ENCODE peak calls at places on chromosomes 1 and 21, in four cellular contexts. H, I, G and W are unnamed samples.
A peak's percentile ranks its signal among the peaks of the same experiment; 100 is the strongest.

GRCh38 chr1:205446828-205447227 is 9.0 kb downstream of the BLACAT1 start:
- DNase-seq in H (no peak), I (no peak), G (no peak), W (no peak)

GRCh38 chr1:167412072-167412471 is 106.3 kb downstream of the CD247 start:
- DNase-seq in H (no peak), I (no peak), G (no peak), W (no peak)

GRCh38 chr1:40662864-40663263 is 2.6 kb downstream of the RIMS3 start:
- DNase-seq in H (no peak), I (no peak), G (no peak), W (no peak)

GRCh38 chr1:18190598-18190997 is 83.0 kb downstream of the IGSF21 start:
- DNase-seq in H (no peak), I (no peak), G (no peak), W (no peak)

GRCh38 chr1:100183370-100183769 is 5.3 kb upstream of the LRRC39 start:
- DNase-seq in H (no peak), I (no peak), G (no peak), W (no peak)

GRCh38 chr1:44827197-44828002 is 15.7 kb downstream of the PTCH2 start:
- DNase-seq in H (peak; percentile 38), I (no peak), G (no peak), W (peak; percentile 84)

GRCh38 chr1:42957880-42958487 is 684 bp downstream of the SLC2A1 start:
- DNase-seq in H (peak; percentile 95), I (no peak), G (peak; percentile 77), W (no peak)

GRCh38 chr1:41238311-41239094 is 3.6 kb downstream of the SCMH1 start:
- DNase-seq in H (peak; percentile 65), I (no peak), G (no peak), W (peak; percentile 77)

GRCh38 chr1:205746757-205747412 is 3.1 kb downstream of the NUCKS1 start:
- DNase-seq in H (no peak), I (no peak), G (no peak), W (no peak)

GRCh38 chr21:15732290-15732995 is 2.7 kb downstream of the USP25 start:
- DNase-seq in H (no peak), I (peak; percentile 22), G (no peak), W (peak; percentile 55)

GRCh38 chr1:31248276-31248675 is 8.6 kb upstream of the NKAIN1 start:
- DNase-seq in H (no peak), I (no peak), G (no peak), W (no peak)

GRCh38 chr1:200301152-200301551 is 108.7 kb downstream of the ZNF281 start:
- DNase-seq in H (no peak), I (no peak), G (no peak), W (no peak)

GRCh38 chr1:200302192-200302892 is 107.5 kb downstream of the ZNF281 start:
- DNase-seq in H (no peak), I (no peak), G (no peak), W (no peak)

GRCh38 chr1:200302893-200303250 is 107.0 kb downstream of the ZNF281 start:
- DNase-seq in H (no peak), I (no peak), G (no peak), W (no peak)

GRCh38 chr1:200298242-200298641 is 111.6 kb downstream of the ZNF281 start:
- DNase-seq in H (no peak), I (no peak), G (no peak), W (no peak)

GRCh38 chr1:200299571-200299970 is 110.3 kb downstream of the ZNF281 start:
- DNase-seq in H (no peak), I (no peak), G (no peak), W (no peak)
- TF ChIP-seq EP300 in H (no peak), I (no peak), G (no peak), W (no peak)

GRCh38 chr1:234720709-234721436 is 110.9 kb upstream of the IRF2BP2 start:
- DNase-seq in H (no peak), I (no peak), G (peak; percentile 73), W (no peak)

GRCh38 chr1:234722267-234722704 is 112.3 kb upstream of the IRF2BP2 start:
- DNase-seq in H (no peak), I (no peak), G (peak; percentile 73), W (no peak)

GRCh38 chr1:234721476-234722266 is 111.7 kb upstream of the IRF2BP2 start:
- DNase-seq in H (no peak), I (peak; percentile 93), G (peak; percentile 92), W (peak; percentile 97)

GRCh38 chr1:234718509-234719453 is 108.8 kb upstream of the IRF2BP2 start:
- DNase-seq in H (no peak), I (no peak), G (peak; percentile 32), W (peak; percentile 82)

GRCh38 chr1:234719454-234720258 is 109.7 kb upstream of the IRF2BP2 start:
- DNase-seq in H (no peak), I (no peak), G (peak; percentile 58), W (peak; percentile 91)
- TF ChIP-seq EP300 in H (no peak), I (peak; percentile 38), G (peak; percentile 15), W (no peak)

GRCh38 chr1:66596191-66596590 is 62.2 kb downstream of the SGIP1 start:
- DNase-seq in H (no peak), I (no peak), G (no peak), W (no peak)
- TF ChIP-seq EP300 in H (no peak), I (no peak), G (no peak), W (no peak)

GRCh38 chr1:66206563-66207154 is 327.3 kb upstream of the SGIP1 start:
- DNase-seq in H (no peak), I (no peak), G (no peak), W (no peak)
- TF ChIP-seq EP300 in H (no peak), I (no peak), G (no peak), W (no peak)

GRCh38 chr1:56638248-56638647 is 6.9 kb upstream of the PRKAA2 start:
- DNase-seq in H (no peak), I (no peak), G (no peak), W (no peak)
- TF ChIP-seq EP300 in H (no peak), I (no peak), G (no peak), W (no peak)

GRCh38 chr21:14688412-14688811 is 142.3 kb upstream of the SAMSN1 start:
- DNase-seq in H (no peak), I (no peak), G (no peak), W (no peak)

GRCh38 chr21:14685568-14685967 is 139.5 kb upstream of the SAMSN1 start:
- DNase-seq in H (no peak), I (no peak), G (no peak), W (no peak)

GRCh38 chr21:14684071-14684470 is 138.0 kb upstream of the SAMSN1 start:
- DNase-seq in H (no peak), I (no peak), G (no peak), W (no peak)

GRCh38 chr21:14687277-14687642 is 141.1 kb upstream of the SAMSN1 start:
- DNase-seq in H (no peak), I (no peak), G (no peak), W (no peak)

DNA sequence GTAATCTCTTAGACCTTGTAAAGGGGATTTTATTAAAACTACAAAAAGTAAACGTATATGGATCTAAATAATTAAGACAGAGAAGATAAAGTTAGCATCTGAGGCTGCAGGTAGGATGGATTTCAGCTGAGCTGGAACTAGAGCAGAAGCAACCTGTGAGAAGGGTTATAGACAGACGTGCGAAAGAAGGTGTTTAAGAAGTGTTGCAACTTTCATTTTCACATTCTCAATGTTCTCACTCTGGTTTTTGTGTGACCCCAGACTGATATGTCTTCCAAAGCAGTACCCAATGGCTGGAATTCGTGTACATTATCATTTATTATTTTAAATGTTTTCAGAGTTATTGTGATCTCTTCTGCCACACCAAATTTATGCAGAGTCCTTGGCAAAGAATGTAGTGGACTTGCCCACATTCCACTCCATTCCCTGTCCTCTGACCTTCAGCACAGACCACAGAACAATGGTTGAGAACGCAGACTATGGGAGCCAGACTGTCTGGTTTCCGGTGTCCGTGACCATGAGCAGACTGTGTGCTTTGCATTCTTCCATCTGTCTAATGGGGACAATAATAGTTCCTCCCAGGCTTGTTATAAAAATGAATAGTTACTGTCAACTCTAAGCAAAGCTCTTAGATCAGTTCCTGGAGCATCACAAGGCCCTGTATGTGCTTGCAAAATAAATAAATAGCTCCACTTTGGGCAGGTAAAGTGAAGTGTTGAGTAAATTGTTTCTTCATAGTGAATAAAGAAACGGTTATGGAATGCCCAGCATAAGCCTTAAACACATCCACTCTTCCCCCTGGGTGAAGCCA is 140.6 kb upstream of the SAMSN1 start:
- DNase-seq in H (no peak), I (no peak), G (no peak), W (no peak)
- TF ChIP-seq EP300 in H (no peak), I (no peak), G (no peak), W (no peak)

GRCh38 chr1:16173447-16174260 is 17.8 kb upstream of the EPHA2 start:
- DNase-seq in H (peak; percentile 48), I (no peak), G (no peak), W (no peak)

GRCh38 chr1:16177306-16177705 is 21.4 kb upstream of the EPHA2 start:
- DNase-seq in H (no peak), I (no peak), G (no peak), W (no peak)

GRCh38 chr1:16174261-16174871 is 18.5 kb upstream of the EPHA2 start:
- DNase-seq in H (no peak), I (no peak), G (no peak), W (no peak)

GRCh38 chr1:16174886-16175598 is 19.2 kb upstream of the EPHA2 start:
- DNase-seq in H (no peak), I (no peak), G (no peak), W (no peak)

GRCh38 chr1:16175610-16176553 is 20.0 kb upstream of the EPHA2 start:
- DNase-seq in H (peak; percentile 61), I (peak; percentile 84), G (peak; percentile 97), W (no peak)
- TF ChIP-seq EP300 in H (peak; percentile 24), I (peak; percentile 81), G (no peak), W (no peak)

GRCh38 chr1:113094506-113094905 is 21.5 kb downstream of the LRIG2 start:
- DNase-seq in H (no peak), I (no peak), G (no peak), W (no peak)

GRCh38 chr1:113086551-113086950 is 13.6 kb downstream of the LRIG2 start:
- DNase-seq in H (no peak), I (no peak), G (no peak), W (no peak)

GRCh38 chr1:113090051-113090450 is 17.1 kb downstream of the LRIG2 start:
- DNase-seq in H (no peak), I (no peak), G (no peak), W (no peak)

GRCh38 chr1:113091988-113092602 is 19.1 kb downstream of the LRIG2 start:
- DNase-seq in H (no peak), I (no peak), G (no peak), W (peak; percentile 9)

DNA sequence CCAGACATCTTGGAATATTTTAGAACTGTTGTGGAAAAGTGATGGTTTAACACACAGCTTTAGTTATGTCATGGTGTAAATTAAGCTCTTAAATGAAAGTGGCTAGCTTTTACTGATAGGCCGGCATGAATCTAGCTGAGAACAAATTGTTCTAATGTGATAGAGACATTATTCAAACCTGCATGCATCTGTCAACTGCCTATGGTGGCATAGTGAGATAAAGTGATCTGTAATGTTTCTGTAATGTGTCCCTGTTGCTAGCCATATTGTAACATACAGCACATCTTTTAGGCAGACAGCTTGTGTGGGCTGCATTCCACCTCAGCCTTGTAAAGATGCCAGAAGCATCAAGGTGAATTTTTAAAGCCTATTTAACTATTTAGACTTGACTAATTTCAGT is 16.0 kb downstream of the LRIG2 start:
- DNase-seq in H (no peak), I (no peak), G (no peak), W (no peak)
- TF ChIP-seq EP300 in H (no peak), I (no peak), G (no peak), W (no peak)